ENCODE peak calls at places on chromosomes 11 and 22, in eight cellular contexts. One of them, this sample, is unnamed.

GRCh38 chr11:20158597-20159257 is 1.5 kb downstream of the DBX1 start:
- DNase-seq in substantia nigra: no peak
- DNase-seq in cardiac muscle cell: peak
- DNase-seq in glomerular endothelial cell: peak
- DNase-seq in fibroblast of pulmonary artery: peak
- DNase-seq in adrenal gland: peak
- DNase-seq in bronchial epithelial cell: peak
- DNase-seq in stimulated activated CD4-positive, alpha-beta T cell treated with anti-CD3 and anti-CD28 coated beads, Interleukin-1b, Interleukin-23, amount 100 ng/mL, for 48 hours: no peak
- DNase-seq in this sample: peak

GRCh38 chr11:119795231-119795630 is 66.2 kb upstream of the NECTIN1 start:
- DNase-seq in substantia nigra: no peak
- DNase-seq in cardiac muscle cell: no peak
- DNase-seq in glomerular endothelial cell: no peak
- DNase-seq in fibroblast of pulmonary artery: peak
- DNase-seq in adrenal gland: no peak
- DNase-seq in bronchial epithelial cell: peak
- DNase-seq in stimulated activated CD4-positive, alpha-beta T cell treated with anti-CD3 and anti-CD28 coated beads, Interleukin-1b, Interleukin-23, amount 100 ng/mL, for 48 hours: no peak
- DNase-seq in this sample: no peak

GRCh38 chr11:83566948-83567347 is 280.8 kb upstream of the CCDC90B start:
- DNase-seq in substantia nigra: no peak
- DNase-seq in cardiac muscle cell: no peak
- DNase-seq in glomerular endothelial cell: no peak
- DNase-seq in fibroblast of pulmonary artery: peak
- DNase-seq in adrenal gland: no peak
- DNase-seq in bronchial epithelial cell: peak
- DNase-seq in stimulated activated CD4-positive, alpha-beta T cell treated with anti-CD3 and anti-CD28 coated beads, Interleukin-1b, Interleukin-23, amount 100 ng/mL, for 48 hours: no peak
- DNase-seq in this sample: no peak

GRCh38 chr11:83051760-83052671 is 19.7 kb downstream of the RAB30 start:
- DNase-seq in substantia nigra: no peak
- DNase-seq in cardiac muscle cell: no peak
- DNase-seq in glomerular endothelial cell: no peak
- DNase-seq in fibroblast of pulmonary artery: peak
- DNase-seq in adrenal gland: no peak
- DNase-seq in bronchial epithelial cell: peak
- DNase-seq in stimulated activated CD4-positive, alpha-beta T cell treated with anti-CD3 and anti-CD28 coated beads, Interleukin-1b, Interleukin-23, amount 100 ng/mL, for 48 hours: no peak
- DNase-seq in this sample: peak

GRCh38 chr11:120079750-120080610 is 57.9 kb downstream of the TRIM29 start:
- DNase-seq in substantia nigra: no peak
- DNase-seq in cardiac muscle cell: no peak
- DNase-seq in glomerular endothelial cell: no peak
- DNase-seq in fibroblast of pulmonary artery: no peak
- DNase-seq in adrenal gland: no peak
- DNase-seq in bronchial epithelial cell: no peak
- DNase-seq in stimulated activated CD4-positive, alpha-beta T cell treated with anti-CD3 and anti-CD28 coated beads, Interleukin-1b, Interleukin-23, amount 100 ng/mL, for 48 hours: no peak
- DNase-seq in this sample: no peak

GRCh38 chr11:128765571-128766530 is 72.0 kb downstream of the FLI1 start:
- DNase-seq in substantia nigra: no peak
- DNase-seq in cardiac muscle cell: no peak
- DNase-seq in glomerular endothelial cell: no peak
- DNase-seq in fibroblast of pulmonary artery: peak
- DNase-seq in adrenal gland: no peak
- DNase-seq in bronchial epithelial cell: no peak
- DNase-seq in stimulated activated CD4-positive, alpha-beta T cell treated with anti-CD3 and anti-CD28 coated beads, Interleukin-1b, Interleukin-23, amount 100 ng/mL, for 48 hours: no peak
- DNase-seq in this sample: no peak

GRCh38 chr22:24187731-24188644 is 6.7 kb downstream of the SUSD2 start:
- DNase-seq in substantia nigra: no peak
- DNase-seq in cardiac muscle cell: no peak
- DNase-seq in glomerular endothelial cell: no peak
- DNase-seq in fibroblast of pulmonary artery: no peak
- DNase-seq in adrenal gland: no peak
- DNase-seq in bronchial epithelial cell: no peak
- DNase-seq in stimulated activated CD4-positive, alpha-beta T cell treated with anti-CD3 and anti-CD28 coated beads, Interleukin-1b, Interleukin-23, amount 100 ng/mL, for 48 hours: no peak
- DNase-seq in this sample: no peak

GRCh38 chr22:50274311-50274710 is 4.1 kb upstream of the MAPK11 start:
- DNase-seq in substantia nigra: no peak
- DNase-seq in cardiac muscle cell: peak
- DNase-seq in glomerular endothelial cell: no peak
- DNase-seq in fibroblast of pulmonary artery: peak
- DNase-seq in adrenal gland: no peak
- DNase-seq in bronchial epithelial cell: no peak
- DNase-seq in stimulated activated CD4-positive, alpha-beta T cell treated with anti-CD3 and anti-CD28 coated beads, Interleukin-1b, Interleukin-23, amount 100 ng/mL, for 48 hours: peak
- DNase-seq in this sample: peak

GRCh38 chr22:24819941-24820461 is 14.0 kb downstream of the SGSM1 start:
- DNase-seq in substantia nigra: no peak
- DNase-seq in cardiac muscle cell: no peak
- DNase-seq in glomerular endothelial cell: no peak
- DNase-seq in fibroblast of pulmonary artery: peak
- DNase-seq in adrenal gland: peak
- DNase-seq in bronchial epithelial cell: no peak
- DNase-seq in stimulated activated CD4-positive, alpha-beta T cell treated with anti-CD3 and anti-CD28 coated beads, Interleukin-1b, Interleukin-23, amount 100 ng/mL, for 48 hours: no peak
- DNase-seq in this sample: no peak

GRCh38 chr22:20979243-20979809 is 2.8 kb upstream of the LZTR1 start:
- DNase-seq in substantia nigra: no peak
- DNase-seq in cardiac muscle cell: peak
- DNase-seq in glomerular endothelial cell: no peak
- DNase-seq in fibroblast of pulmonary artery: peak
- DNase-seq in adrenal gland: peak
- DNase-seq in bronchial epithelial cell: peak
- DNase-seq in stimulated activated CD4-positive, alpha-beta T cell treated with anti-CD3 and anti-CD28 coated beads, Interleukin-1b, Interleukin-23, amount 100 ng/mL, for 48 hours: peak
- DNase-seq in this sample: peak

GRCh38 chr11:48141475-48142100 is 75.0 kb upstream of the OR4B1 start:
- DNase-seq in substantia nigra: no peak
- DNase-seq in cardiac muscle cell: no peak
- DNase-seq in glomerular endothelial cell: no peak
- DNase-seq in fibroblast of pulmonary artery: peak
- DNase-seq in adrenal gland: peak
- DNase-seq in bronchial epithelial cell: no peak
- DNase-seq in stimulated activated CD4-positive, alpha-beta T cell treated with anti-CD3 and anti-CD28 coated beads, Interleukin-1b, Interleukin-23, amount 100 ng/mL, for 48 hours: no peak
- DNase-seq in this sample: no peak

GRCh38 chr11:5684627-5685362 is at the start of gene TRIM5:
- DNase-seq in substantia nigra: no peak
- DNase-seq in cardiac muscle cell: peak
- DNase-seq in glomerular endothelial cell: peak
- DNase-seq in fibroblast of pulmonary artery: peak
- DNase-seq in adrenal gland: peak
- DNase-seq in bronchial epithelial cell: peak
- DNase-seq in stimulated activated CD4-positive, alpha-beta T cell treated with anti-CD3 and anti-CD28 coated beads, Interleukin-1b, Interleukin-23, amount 100 ng/mL, for 48 hours: peak
- DNase-seq in this sample: peak

GRCh38 chr11:83036701-83037100 is 35.0 kb downstream of the RAB30 start:
- DNase-seq in substantia nigra: no peak
- DNase-seq in cardiac muscle cell: no peak
- DNase-seq in glomerular endothelial cell: no peak
- DNase-seq in fibroblast of pulmonary artery: no peak
- DNase-seq in adrenal gland: no peak
- DNase-seq in bronchial epithelial cell: no peak
- DNase-seq in stimulated activated CD4-positive, alpha-beta T cell treated with anti-CD3 and anti-CD28 coated beads, Interleukin-1b, Interleukin-23, amount 100 ng/mL, for 48 hours: no peak
- DNase-seq in this sample: no peak

GRCh38 chr22:20627432-20627831 is 120.0 kb downstream of the MED15 start:
- DNase-seq in substantia nigra: no peak
- DNase-seq in cardiac muscle cell: no peak
- DNase-seq in glomerular endothelial cell: no peak
- DNase-seq in fibroblast of pulmonary artery: no peak
- DNase-seq in adrenal gland: no peak
- DNase-seq in bronchial epithelial cell: no peak
- DNase-seq in stimulated activated CD4-positive, alpha-beta T cell treated with anti-CD3 and anti-CD28 coated beads, Interleukin-1b, Interleukin-23, amount 100 ng/mL, for 48 hours: no peak
- DNase-seq in this sample: no peak

GRCh38 chr11:1405186-1406020 is 15.7 kb downstream of the BRSK2 start:
- DNase-seq in substantia nigra: no peak
- DNase-seq in cardiac muscle cell: no peak
- DNase-seq in glomerular endothelial cell: no peak
- DNase-seq in fibroblast of pulmonary artery: no peak
- DNase-seq in adrenal gland: no peak
- DNase-seq in bronchial epithelial cell: no peak
- DNase-seq in stimulated activated CD4-positive, alpha-beta T cell treated with anti-CD3 and anti-CD28 coated beads, Interleukin-1b, Interleukin-23, amount 100 ng/mL, for 48 hours: no peak
- DNase-seq in this sample: no peak

GRCh38 chr22:17086301-17086700 is 1.5 kb downstream of the IL17RA start:
- DNase-seq in substantia nigra: no peak
- DNase-seq in cardiac muscle cell: no peak
- DNase-seq in glomerular endothelial cell: no peak
- DNase-seq in fibroblast of pulmonary artery: no peak
- DNase-seq in adrenal gland: no peak
- DNase-seq in bronchial epithelial cell: no peak
- DNase-seq in stimulated activated CD4-positive, alpha-beta T cell treated with anti-CD3 and anti-CD28 coated beads, Interleukin-1b, Interleukin-23, amount 100 ng/mL, for 48 hours: peak
- DNase-seq in this sample: no peak